ENCODE peak calls at places on chromosomes 2 and 18, in seven cellular contexts. U is Peyer's patch; M is heart right ventricle; Y is left cardiac atrium; F is GOT3; Q is activated T-helper 1 cell treated with anti-CD3 and anti-CD28 coated beads, Interleukin-12 subunit alpha, Interleukin-12 subunit beta, Interleukin-2, Interleukin-4 antibody, amounts not matched to agents 30 ng/mL and 10 ng/mL and 1 ng/mL, durations not matched to agents 14 hours and 24 hours and 36 hours; K is amniotic epithelial cell. N is an unnamed sample.

GRCh38 chr2:3712841-3713503 is 9.6 kb downstream of the DCDC2C start:
- DNase-seq in Y (no peak), U (no peak), K (no peak), M (no peak), F (no peak), Q (no peak), N (no peak)

GRCh38 chr18:2258954-2259353 is 312.4 kb downstream of the METTL4 start:
- DNase-seq in K (no peak), U (no peak), Y (no peak), F (no peak), Q (no peak), M (no peak), N (no peak)

GRCh38 chr2:238851026-238851425 is 3.1 kb downstream of the TWIST2 start:
- DNase-seq in Q (no peak), K (no peak), U (no peak), F (no peak), Y (no peak), M (no peak), N (no peak)

GRCh38 chr2:164781394-164781793 is 60.2 kb downstream of the COBLL1 start:
- DNase-seq in Q (no peak), U (no peak), K (peak), M (no peak), F (no peak), Y (no peak), N (no peak)

GRCh38 chr2:218067523-218067922 is 1.5 kb upstream of the RUFY4 start:
- DNase-seq in K (no peak), U (no peak), F (no peak), Q (no peak), M (no peak), Y (no peak), N (no peak)

GRCh38 chr18:74215863-74216262 is 67.5 kb downstream of the TIMM21 start:
- DNase-seq in F (no peak), M (no peak), Y (no peak), K (no peak), Q (no peak), U (no peak), N (no peak)

GRCh38 chr2:23541453-23542334 is 156.7 kb downstream of the KLHL29 start:
- DNase-seq in M (no peak), U (no peak), F (no peak), Q (no peak), K (no peak), Y (no peak), N (no peak)

GRCh38 chr2:99448556-99448955 is 41.3 kb downstream of the REV1 start:
- DNase-seq in Q (no peak), Y (no peak), F (no peak), U (no peak), M (no peak), K (peak), N (no peak)

GRCh38 chr18:40366521-40366920 is 1588.5 kb upstream of the PIK3C3 start:
- DNase-seq in Y (no peak), U (no peak), F (no peak), K (peak), M (no peak), Q (no peak), N (no peak)

GRCh38 chr2:41709702-41710599 is 337.9 kb upstream of the PKDCC start:
- DNase-seq in F (no peak), K (no peak), Y (no peak), U (no peak), M (no peak), Q (no peak), N (no peak)